ENCODE peak calls at places on chromosomes 16 and 17, in ten cellular contexts. M is K562; X is colonic mucosa; P is iPS DF 6.9; E is lower lobe of right lung; R is CD8-positive, alpha-beta memory T cell; A is endothelial cell of umbilical vein; V is CD8-positive, alpha-beta T cell; J is upper lobe of right lung; K is PC-9. B is an unnamed sample.

GRCh38 chr17:2173005-2173404 is 118.1 kb downstream of the HIC1 start:
- DNase-seq in R (no peak), J (no peak), E (no peak), A (peak; percentile 36), V (no peak), P (no peak), X (no peak), K (no peak), M (no peak), B (no peak)

GRCh38 chr17:48134912-48135480 is 27.4 kb downstream of the SNX11 start:
- DNase-seq in M (peak; percentile 21), X (no peak), J (no peak), V (no peak), R (no peak), K (no peak), A (no peak), E (no peak), P (no peak), B (no peak)

GRCh38 chr17:60077226-60077625 is 1.5 kb downstream of the HEATR6 start:
- DNase-seq in M (no peak), K (no peak), X (no peak), J (no peak), V (no peak), R (no peak), P (no peak), A (no peak), E (no peak), B (no peak)

GRCh38 chr17:44920565-44920940 is 5.3 kb upstream of the GFAP start:
- DNase-seq in P (no peak), X (no peak), K (no peak), E (peak; percentile 30), M (no peak), V (no peak), R (no peak), J (peak; percentile 52), A (no peak), B (no peak)

GRCh38 chr17:39739020-39739884 is 1.5 kb downstream of the GRB7 start:
- DNase-seq in M (peak; percentile 33), X (peak; percentile 93), A (no peak), P (no peak), K (peak; percentile 84), J (peak; percentile 86), V (no peak), R (peak; percentile 38), E (peak; percentile 83), B (no peak)

GRCh38 chr16:12289175-12290063 is 312.9 kb downstream of the SNX29 start:
- DNase-seq in K (no peak), E (peak; percentile 51), M (no peak), J (no peak), X (peak; percentile 55), P (no peak), V (no peak), R (no peak), A (peak; percentile 21), B (no peak)

GRCh38 chr17:57518587-57519118 is 226.4 kb downstream of the CCDC182 start:
- DNase-seq in V (no peak), P (no peak), X (no peak), M (no peak), J (no peak), K (peak; percentile 29), A (no peak), E (no peak), R (no peak), B (no peak)

GRCh38 chr16:50622643-50623369 is 58.3 kb downstream of the SNX20 start:
- DNase-seq in R (no peak), X (no peak), P (no peak), V (no peak), K (no peak), J (no peak), M (no peak), A (no peak), E (no peak), B (no peak)

GRCh38 chr17:1174490-1174889 is 5.3 kb downstream of the ABR start:
- DNase-seq in V (no peak), P (no peak), M (no peak), E (no peak), A (no peak), X (no peak), R (no peak), K (no peak), J (no peak), B (no peak)

GRCh38 chr17:36674278-36674650 is 72.9 kb downstream of the MRM1 start:
- DNase-seq in M (no peak), P (no peak), V (peak; percentile 38), A (no peak), X (no peak), R (peak; percentile 75), E (no peak), J (no peak), K (no peak), B (no peak)

GRCh38 chr16:87809150-87809902 is 43.5 kb upstream of the KLHDC4 start:
- DNase-seq in K (no peak), M (no peak), V (no peak), X (no peak), J (no peak), E (no peak), A (peak; percentile 7), P (no peak), R (no peak), B (no peak)

GRCh38 chr16:81478876-81479496 is 34.4 kb downstream of the CMIP start:
- DNase-seq in M (no peak), E (peak; percentile 76), X (peak; percentile 71), V (no peak), A (peak; percentile 90), K (no peak), J (no peak), P (no peak), R (no peak), B (no peak)

GRCh38 chr16:47750371-47750770 is 289.2 kb downstream of the PHKB start:
- DNase-seq in V (no peak), E (no peak), P (no peak), K (no peak), J (no peak), A (no peak), M (no peak), X (no peak), R (no peak), B (no peak)

GRCh38 chr16:47753620-47754019 is 292.5 kb downstream of the PHKB start:
- DNase-seq in K (no peak), P (no peak), J (no peak), E (no peak), X (no peak), M (no peak), A (no peak), R (no peak), V (no peak), B (no peak)
- H3K9me3 ChIP-seq in K (no peaks in the 10 kb centered on the region), P (no peaks in the 10 kb centered on the region), J (no peaks in the 10 kb centered on the region), E (no peaks in the 10 kb centered on the region), X (no peaks in the 10 kb centered on the region), M (no peaks in the 10 kb centered on the region), A (no peaks in the 10 kb centered on the region), R (no peaks in the 10 kb centered on the region), V (no peaks in the 10 kb centered on the region), B (no peaks in the 10 kb centered on the region)

GRCh38 chr16:35391328-35391727 is 1931.9 kb downstream of the TP53TG3F start:
- DNase-seq in P (peak; percentile 20), K (peak; percentile 46), J (no peak), R (no peak), E (no peak), X (no peak), M (peak; percentile 64), A (peak; percentile 2), V (no peak), B (no peak)

DNA sequence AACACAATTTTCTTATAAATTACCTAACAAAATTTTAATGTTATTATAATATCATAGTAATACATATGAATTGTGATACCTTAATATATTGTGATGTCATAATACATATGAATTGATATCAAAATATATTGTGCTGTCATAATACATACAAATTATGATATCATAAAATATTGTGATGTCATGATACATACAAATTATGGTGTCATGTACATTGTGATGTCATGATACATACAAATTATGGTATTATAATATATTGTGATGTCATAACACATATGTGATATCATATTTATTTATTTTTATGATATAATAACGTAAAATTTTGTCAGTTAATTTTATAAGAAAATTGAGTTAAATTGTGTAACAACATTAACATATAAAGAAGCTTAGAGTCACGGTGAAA is 1927.2 kb downstream of the TP53TG3F start:
- DNase-seq in E (no peak), X (no peak), P (no peak), J (no peak), K (no peak), R (no peak), V (no peak), M (no peak), A (no peak), B (no peak)
- H3K9me3 ChIP-seq in E (no peaks in the 10 kb centered on the region), X (no peaks in the 10 kb centered on the region), P (peaks cover 5% of the 10 kb centered on the region), J (no peaks in the 10 kb centered on the region), K (no peaks in the 10 kb centered on the region), R (no peaks in the 10 kb centered on the region), V (no peaks in the 10 kb centered on the region), M (no peaks in the 10 kb centered on the region), A (peaks cover 2% of the 10 kb centered on the region), B (no peaks in the 10 kb centered on the region)

DNA sequence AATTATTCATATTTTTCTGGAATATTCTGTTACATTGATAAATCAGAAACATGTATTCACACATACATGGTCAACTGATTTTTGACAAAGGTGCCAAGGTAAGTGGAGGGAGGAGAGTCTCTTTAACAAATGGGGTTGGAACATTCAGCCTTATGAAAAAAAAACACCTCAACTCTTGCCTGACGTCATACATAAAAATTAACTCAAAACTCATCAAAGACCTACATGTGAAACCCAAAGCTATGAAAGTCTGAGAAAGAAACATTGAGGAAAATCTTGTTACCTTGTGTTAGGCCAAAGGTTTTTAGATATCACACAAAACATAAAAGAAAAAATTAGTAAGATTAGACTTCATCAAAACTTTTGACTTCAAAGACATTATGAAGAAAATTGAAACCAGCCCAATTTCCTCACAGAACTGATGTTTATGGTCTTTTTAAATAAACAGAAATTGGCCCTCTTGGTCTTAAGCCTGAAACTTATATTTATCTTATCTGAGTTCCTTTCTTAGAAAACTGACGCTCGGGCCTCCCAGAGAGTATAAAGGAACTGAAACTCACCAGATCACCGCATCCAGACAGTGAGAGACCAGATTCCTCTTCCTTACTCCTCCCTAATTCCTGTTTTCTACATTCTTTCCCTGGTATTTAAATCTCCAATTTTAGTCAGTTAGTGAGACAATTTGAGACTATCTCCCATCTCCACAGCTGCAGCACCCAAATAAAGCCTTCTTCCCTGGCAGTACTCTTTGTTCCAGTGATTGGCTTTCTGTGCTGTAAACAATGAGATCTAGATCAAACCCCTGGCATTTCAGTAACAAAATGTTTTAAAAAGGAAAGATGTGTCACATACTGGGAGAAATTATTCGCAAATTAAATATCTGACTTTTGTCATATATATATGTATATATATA is 4.0 kb downstream of the HYDIN start:
- DNase-seq in P (no peak), V (no peak), E (no peak), R (no peak), X (no peak), K (no peak), A (no peak), M (no peak), J (no peak), B (no peak)
- H3K9me3 ChIP-seq in P (peaks cover 3% of the 10 kb centered on the region), V (peaks cover 4% of the 10 kb centered on the region), E (peaks cover 19% of the 10 kb centered on the region), R (no peaks in the 10 kb centered on the region), X (no peaks in the 10 kb centered on the region), K (peaks cover 5% of the 10 kb centered on the region), A (no peaks in the 10 kb centered on the region), M (peaks cover 5% of the 10 kb centered on the region), J (peaks cover 6% of the 10 kb centered on the region), B (no peaks in the 10 kb centered on the region)

DNA sequence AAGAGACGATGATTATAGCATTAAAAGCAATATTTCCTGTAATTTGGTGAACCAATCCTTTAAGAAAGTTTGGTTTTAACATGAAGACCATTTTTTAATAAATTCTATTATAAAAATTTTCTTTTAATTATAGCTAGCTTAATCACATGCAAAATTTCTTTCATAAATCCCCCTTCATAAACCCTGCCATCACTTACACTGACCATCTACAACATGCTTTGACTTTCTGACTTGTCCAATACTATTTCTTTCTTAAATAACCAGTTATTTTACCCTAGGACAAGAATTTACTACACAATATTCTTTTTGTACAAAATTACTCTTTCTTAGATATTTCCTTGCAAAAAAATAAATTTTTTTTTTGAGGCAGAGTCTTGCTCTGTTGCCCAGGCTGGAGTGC is 1334.8 kb downstream of the CDH11 start:
- DNase-seq in M (no peak), R (no peak), E (no peak), P (no peak), J (no peak), V (no peak), X (no peak), K (no peak), A (no peak), B (no peak)
- H3K9me3 ChIP-seq in M (no peaks in the 10 kb centered on the region), R (no peaks in the 10 kb centered on the region), E (peaks cover 8% of the 10 kb centered on the region), P (peaks cover 2% of the 10 kb centered on the region), J (no peaks in the 10 kb centered on the region), V (peaks cover 4% of the 10 kb centered on the region), X (no peaks in the 10 kb centered on the region), K (peaks cover 8% of the 10 kb centered on the region), A (no peaks in the 10 kb centered on the region), B (no peaks in the 10 kb centered on the region)

B was measured in T-helper 17 cell.